ENCODE peak calls at places on chromosomes 16 and 17, in five cellular contexts. E is mesendoderm, D is GM12864, T is MM.1S, C is tibial artery. Y is an unnamed sample.

GRCh38 chr16:86926695-86927094 is 348.3 kb downstream of the FOXL1 start:
- DNase-seq in D (no peak), E (no peak), T (no peak), C (no peak), Y (no peak)

GRCh38 chr16:1413684-1414531 is 596 bp downstream of the UNKL start:
- DNase-seq in E (peak), D (peak), C (peak), T (peak), Y (no peak)

GRCh38 chr17:47720754-47721533 is 12.1 kb upstream of the TBX21 start:
- DNase-seq in C (no peak), D (no peak), E (peak), T (no peak), Y (no peak)

GRCh38 chr17:77767148-77767547 is 191.4 kb upstream of the TNRC6C start:
- DNase-seq in C (no peak), E (no peak), D (no peak), T (no peak), Y (no peak)

GRCh38 chr17:81165246-81166032 is at the start of gene PVALEF:
- DNase-seq in C (no peak), T (no peak), D (no peak), E (peak), Y (no peak)

GRCh38 chr17:64399071-64399766 is 8.6 kb upstream of the PECAM1 start:
- DNase-seq in D (no peak), E (no peak), T (no peak), C (no peak), Y (no peak)

GRCh38 chr16:83554096-83554495 is 253.7 kb upstream of the HSBP1 start:
- DNase-seq in E (no peak), T (no peak), C (no peak), D (no peak), Y (no peak)

GRCh38 chr16:15961060-15961511 is 11.7 kb downstream of the ABCC1 start:
- DNase-seq in C (no peak), E (no peak), D (peak), T (peak), Y (no peak)

GRCh38 chr16:58299757-58300349 is 5.0 kb upstream of the PRSS54 start:
- DNase-seq in D (no peak), C (no peak), E (peak), T (peak), Y (no peak)

GRCh38 chr16:10738231-10739077 is 5.2 kb upstream of the NUBP1 start:
- DNase-seq in D (peak), E (peak), T (peak), C (peak), Y (no peak)

GRCh38 chr17:74690409-74690825 is 22.3 kb downstream of the CD300LF start:
- DNase-seq in T (no peak), D (no peak), E (no peak), C (peak), Y (no peak)

GRCh38 chr17:67443931-67444597 is 67.0 kb downstream of the PITPNC1 start:
- DNase-seq in T (no peak), E (no peak), D (no peak), C (no peak), Y (peak)

GRCh38 chr17:60817187-60817586 is 139.5 kb downstream of the BCAS3 start:
- DNase-seq in E (no peak), D (no peak), C (no peak), T (no peak), Y (peak)

GRCh38 chr16:87437327-87437726 is 45.2 kb downstream of the MAP1LC3B start:
- DNase-seq in T (no peak), E (no peak), C (no peak), D (no peak), Y (no peak)

GRCh38 chr17:29722411-29723198 is 99.9 kb upstream of the CORO6 start:
- DNase-seq in E (no peak), T (peak), D (peak), C (no peak), Y (peak)

GRCh38 chr17:79009397-79010303 is at the start of gene CANT1:
- DNase-seq in E (peak), T (peak), D (peak), C (peak), Y (peak)

GRCh38 chr17:41483991-41484826 is 3.3 kb upstream of the KRT35 start:
- DNase-seq in E (peak), T (no peak), D (no peak), C (no peak), Y (no peak)

GRCh38 chr16:73671102-73671501 is 623.2 kb upstream of the ZFHX3 start:
- DNase-seq in C (no peak), E (no peak), D (no peak), T (no peak), Y (no peak)

GRCh38 chr16:74503412-74503811 is 82.1 kb upstream of the CLEC18B start:
- DNase-seq in C (no peak), T (no peak), E (no peak), D (no peak), Y (no peak)

GRCh38 chr17:11598274-11599221 is at the start of gene DNAH9:
- DNase-seq in E (peak), D (no peak), T (no peak), C (peak), Y (no peak)

GRCh38 chr16:50620646-50621451 is 60.3 kb downstream of the SNX20 start:
- DNase-seq in E (no peak), C (no peak), T (no peak), D (no peak), Y (no peak)

GRCh38 chr16:75653926-75654325 is 6.4 kb downstream of the TERF2IP start:
- DNase-seq in T (no peak), E (no peak), D (no peak), C (no peak), Y (peak)

GRCh38 chr17:5467416-5467815 is 1.4 kb downstream of the DHX33 start:
- DNase-seq in D (no peak), T (no peak), E (no peak), C (no peak), Y (no peak)